ENCODE peak calls at places on chromosomes 5 and 9, in four cellular contexts. Y, F, C and O are unnamed samples.

GRCh38 chr9:113042884-113043657 is 13.5 kb downstream of the ZFP37 start:
- DNase-seq in C (no peak), F (no peak), Y (no peak), O (no peak)

GRCh38 chr9:81737871-81738507 is 48.6 kb upstream of the TLE1 start:
- DNase-seq in F (peak; percentile 37), C (no peak), Y (no peak), O (no peak)

GRCh38 chr5:71998746-71999145 is 108.5 kb upstream of the MAP1B start:
- DNase-seq in F (no peak), C (no peak), Y (no peak), O (no peak)

GRCh38 chr5:57900356-57900944 is 417.8 kb upstream of the ACTBL2 start:
- DNase-seq in C (no peak), F (no peak), Y (no peak), O (no peak)

GRCh38 chr5:80780761-80781285 is 126.0 kb upstream of the DHFR start:
- DNase-seq in C (no peak), F (no peak), Y (no peak), O (no peak)

GRCh38 chr9:134702291-134702690 is 60.7 kb downstream of the COL5A1 start:
- DNase-seq in F (no peak), Y (no peak), C (no peak), O (no peak)

GRCh38 chr9:106953166-106953565 is 90.2 kb downstream of the ZNF462 start:
- DNase-seq in F (no peak), C (no peak), Y (peak; percentile 27), O (no peak)

GRCh38 chr5:116681334-116682013 is 106.9 kb upstream of the SEMA6A start:
- DNase-seq in Y (no peak), F (no peak), C (peak; percentile 78), O (no peak)

GRCh38 chr9:105344283-105344682 is 99.8 kb downstream of the SLC44A1 start:
- DNase-seq in Y (no peak), F (no peak), C (no peak), O (no peak)

GRCh38 chr5:154962494-154962893 is 21.6 kb downstream of the MRPL22 start:
- DNase-seq in Y (no peak), F (no peak), C (peak; percentile 44), O (no peak)

GRCh38 chr9:124813496-124814177 is 36.7 kb downstream of the OLFML2A start:
- DNase-seq in C (no peak), F (no peak), Y (no peak), O (no peak)

GRCh38 chr5:149297340-149298023 is 25.8 kb downstream of the AFAP1L1 start:
- DNase-seq in Y (no peak), C (no peak), F (no peak), O (no peak)

GRCh38 chr5:80988419-80988925 is 28.3 kb downstream of the RASGRF2 start:
- DNase-seq in Y (no peak), F (no peak), C (no peak), O (no peak)

GRCh38 chr5:134394932-134395331 is 16.7 kb downstream of the CDKN2AIPNL start:
- DNase-seq in F (no peak), Y (no peak), C (no peak), O (no peak)

GRCh38 chr5:130102995-130103394 is 198.7 kb downstream of the CHSY3 start:
- DNase-seq in F (no peak), Y (no peak), C (no peak), O (no peak)

GRCh38 chr5:169942181-169942580 is 38.1 kb downstream of the INSYN2B start:
- DNase-seq in Y (no peak), C (no peak), F (no peak), O (no peak)

GRCh38 chr9:2857564-2858198 is 13.8 kb upstream of the PUM3 start:
- DNase-seq in Y (peak; percentile 75), C (peak; percentile 75), F (peak; percentile 64), O (peak; percentile 53)

GRCh38 chr5:75681125-75681830 is 36.0 kb downstream of the POC5 start:
- DNase-seq in Y (no peak), F (no peak), C (peak; percentile 20), O (no peak)

GRCh38 chr5:143492783-143493182 is 89.3 kb upstream of the NR3C1 start:
- DNase-seq in Y (no peak), C (no peak), F (no peak), O (no peak)

GRCh38 chr5:51384281-51384840 is 1.1 kb downstream of the ISL1 start:
- DNase-seq in C (no peak), Y (no peak), F (no peak), O (no peak)

GRCh38 chr5:68171101-68171558 is 44.4 kb upstream of the PIK3R1 start:
- DNase-seq in Y (peak; percentile 90), F (peak; percentile 89), C (no peak), O (no peak)

GRCh38 chr5:121628783-121629182 is 222.9 kb upstream of the FTMT start:
- DNase-seq in Y (no peak), C (no peak), F (peak; percentile 28), O (no peak)

GRCh38 chr5:131110256-131110594 is 54.8 kb downstream of the HINT1 start:
- DNase-seq in C (no peak), Y (no peak), F (no peak), O (no peak)

GRCh38 chr5:131112424-131112823 is 52.6 kb downstream of the HINT1 start:
- DNase-seq in F (no peak), Y (no peak), C (no peak), O (no peak)

GRCh38 chr5:131107128-131107527 is 57.9 kb downstream of the HINT1 start:
- DNase-seq in Y (no peak), C (no peak), F (no peak), O (no peak)

GRCh38 chr5:131114754-131115153 is 50.3 kb downstream of the HINT1 start:
- DNase-seq in C (no peak), Y (no peak), F (no peak), O (no peak)

GRCh38 chr5:131109540-131110255 is 55.4 kb downstream of the HINT1 start:
- DNase-seq in C (peak; percentile 53), F (no peak), Y (no peak), O (no peak)
- TF ChIP-seq CTCF in C (peak; percentile 66), F (peak; percentile 60), Y (peak; percentile 31), O (peak; percentile 71)

GRCh38 chr5:100623719-100624118 is 88.5 kb downstream of the FAM174A start:
- DNase-seq in Y (no peak), F (no peak), C (peak; percentile 21), O (no peak)
- TF ChIP-seq CTCF in Y (no peak), F (peak; percentile 40), C (peak; percentile 43), O (peak; percentile 44)

GRCh38 chr9:121609845-121610637 is 41.4 kb upstream of the DAB2IP start:
- DNase-seq in Y (peak; percentile 53), F (peak; percentile 43), C (no peak), O (no peak)
- TF ChIP-seq CTCF in Y (no peak), F (no peak), C (no peak), O (no peak)

DNA sequence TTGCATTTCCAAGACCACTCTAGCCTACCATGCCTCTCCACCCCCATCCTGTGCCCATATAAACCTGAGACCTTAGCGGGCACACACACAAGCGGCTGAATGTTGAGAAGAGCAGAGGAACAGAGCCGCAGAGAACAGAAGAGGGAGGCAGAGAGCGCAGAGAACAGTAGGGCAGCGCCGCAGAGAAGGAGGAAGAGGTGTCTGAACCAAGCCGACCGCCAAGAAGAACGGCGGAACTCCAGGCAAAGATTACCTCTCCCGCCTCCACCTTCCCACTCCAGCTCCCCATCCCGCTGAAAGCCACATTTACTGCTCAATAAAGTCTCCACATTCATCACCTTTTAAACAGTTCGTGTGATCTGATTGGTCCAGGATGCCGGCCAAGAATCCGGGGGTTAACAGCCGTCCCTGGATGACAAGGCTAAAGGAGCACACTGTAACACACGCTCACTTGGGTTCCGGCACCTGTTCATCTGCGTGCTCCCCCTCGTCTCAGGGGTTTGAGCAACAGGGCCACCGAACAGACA is 33.2 kb downstream of the GRIN3A start:
- DNase-seq in Y (no peak), F (no peak), C (no peak), O (no peak)
- TF ChIP-seq CTCF in Y (no peak), F (no peak), C (no peak), O (peak; percentile 33)

DNA sequence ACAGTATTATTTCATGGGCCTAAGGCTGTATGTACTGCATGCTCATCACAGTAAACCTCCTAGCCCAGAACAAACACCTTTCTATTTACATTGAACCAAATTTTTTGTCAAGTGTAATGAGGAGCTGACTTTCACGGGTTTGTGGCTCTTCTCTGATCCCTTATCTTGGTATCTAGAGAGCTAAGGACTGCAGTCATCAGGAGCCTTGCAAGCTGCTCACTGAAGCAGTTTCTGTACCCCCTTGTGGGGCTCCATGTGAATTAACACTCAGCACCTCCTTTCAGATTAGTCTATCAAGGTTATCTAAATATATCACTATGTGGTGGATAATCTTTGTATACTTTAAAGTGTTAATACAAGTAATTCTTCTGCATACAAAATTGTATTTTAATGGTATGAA is 108.2 kb downstream of the AUH start:
- DNase-seq in Y (no peak), F (no peak), C (peak; percentile 17), O (no peak)
- TF ChIP-seq CTCF in Y (no peak), F (no peak), C (no peak), O (no peak)